ENCODE peak calls at places on chromosomes 1 and 21, in five cellular contexts. X is left ventricle myocardium inferior, C is GM13977, L is GM10248, Y is GM12878. A is an unnamed sample.

GRCh38 chr1:198678301-198678836 is 39.5 kb downstream of the PTPRC start:
- DNase-seq in Y (no peak), X (no peak), C (no peak), L (no peak), A (no peak)

GRCh38 chr1:224542783-224543440 is 73.2 kb upstream of the CNIH3 start:
- DNase-seq in X (no peak), C (no peak), L (no peak), Y (no peak), A (no peak)

GRCh38 chr1:118990513-118991131 is 2.5 kb upstream of the TBX15 start:
- DNase-seq in L (no peak), X (no peak), C (no peak), Y (no peak), A (no peak)

GRCh38 chr1:175317309-175317708 is 124.7 kb upstream of the KIAA0040 start:
- DNase-seq in C (no peak), L (no peak), Y (no peak), X (no peak), A (no peak)

GRCh38 chr21:38955495-38955894 is 149.8 kb downstream of the ETS2 start:
- DNase-seq in L (no peak), Y (no peak), C (no peak), X (peak), A (no peak)

GRCh38 chr1:83632906-83633305 is 366.0 kb downstream of the TTLL7 start:
- DNase-seq in C (no peak), X (no peak), Y (no peak), L (no peak), A (no peak)

GRCh38 chr1:235047331-235047871 is 81.2 kb downstream of the TOMM20 start:
- DNase-seq in X (no peak), C (no peak), Y (no peak), L (no peak), A (peak)

GRCh38 chr1:30271401-30272287 is 451.7 kb downstream of the MATN1 start:
- DNase-seq in X (no peak), L (no peak), C (no peak), Y (no peak), A (no peak)

GRCh38 chr1:11078631-11079030 is 18.8 kb upstream of the SRM start:
- DNase-seq in Y (no peak), L (no peak), C (no peak), X (no peak), A (peak)

GRCh38 chr1:43367026-43367903 is 546 bp downstream of the ELOVL1 start:
- DNase-seq in X (peak), Y (no peak), C (peak), L (peak), A (peak)

GRCh38 chr1:66351474-66351873 is 182.5 kb upstream of the SGIP1 start:
- DNase-seq in C (no peak), L (no peak), Y (no peak), X (no peak), A (no peak)
- TF ChIP-seq CTCF in C (no peak), L (no peak), Y (no peak), X (no peak), A (no peak)

DNA sequence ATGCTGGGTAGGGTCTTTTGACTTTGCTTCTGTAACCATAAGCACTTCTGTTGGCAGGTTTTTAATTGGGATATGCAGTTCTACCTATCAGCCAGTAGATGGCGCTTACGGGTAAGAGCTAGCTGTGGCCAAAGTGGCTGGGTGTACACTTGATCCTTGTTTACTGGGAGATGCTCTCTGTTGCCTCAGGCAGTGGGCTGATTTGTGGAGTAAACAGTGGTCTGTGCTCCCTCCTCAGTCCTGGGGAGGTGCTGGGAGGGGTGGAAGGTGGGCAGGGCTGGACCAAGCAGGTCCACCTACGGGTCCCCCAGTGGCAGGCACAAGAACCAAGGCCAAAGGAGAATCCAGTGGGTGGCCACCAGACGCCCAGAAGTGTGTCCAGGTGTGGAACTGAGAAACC is 43.4 kb downstream of the RALGPS2 start:
- DNase-seq in Y (no peak), C (peak), L (peak), X (no peak), A (peak)
- TF ChIP-seq CTCF in Y (peak), C (peak), L (peak), X (peak), A (peak)

GRCh38 chr1:87117761-87118160 is 203.3 kb downstream of the HS2ST1 start:
- DNase-seq in Y (no peak), X (no peak), C (no peak), L (no peak), A (no peak)

GRCh38 chr1:87121732-87122163 is 206.9 kb upstream of the LMO4 start:
- DNase-seq in L (no peak), C (no peak), X (no peak), Y (no peak), A (no peak)

GRCh38 chr1:87123610-87124009 is 205.1 kb upstream of the LMO4 start:
- DNase-seq in X (no peak), Y (no peak), L (no peak), C (no peak), A (no peak)

GRCh38 chr1:87119741-87120140 is 205.3 kb downstream of the HS2ST1 start:
- DNase-seq in X (no peak), Y (no peak), L (no peak), C (no peak), A (no peak)

DNA sequence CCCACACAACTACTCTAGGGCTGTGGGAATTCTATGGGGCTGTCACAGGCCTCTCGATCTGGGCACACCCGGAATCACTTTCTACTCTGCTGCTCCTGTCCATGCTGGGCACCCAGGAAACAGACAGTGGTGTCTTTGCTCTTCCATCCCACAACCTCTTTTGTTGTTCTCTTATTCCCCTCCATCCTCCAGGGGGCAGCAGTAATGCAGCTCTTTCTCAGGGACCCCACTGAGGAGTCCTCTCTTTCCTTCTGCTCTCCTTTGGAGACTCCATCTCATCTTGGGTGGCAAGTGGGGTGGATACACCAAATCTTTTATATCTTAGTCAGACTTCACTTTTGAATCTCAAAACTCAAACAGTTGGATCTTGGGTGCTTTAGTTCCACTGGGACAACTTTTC is 206.3 kb downstream of the HS2ST1 start:
- DNase-seq in C (no peak), X (no peak), L (no peak), Y (no peak), A (no peak)
- TF ChIP-seq CTCF in C (peak), X (no peak), L (peak), Y (peak), A (peak)

DNA sequence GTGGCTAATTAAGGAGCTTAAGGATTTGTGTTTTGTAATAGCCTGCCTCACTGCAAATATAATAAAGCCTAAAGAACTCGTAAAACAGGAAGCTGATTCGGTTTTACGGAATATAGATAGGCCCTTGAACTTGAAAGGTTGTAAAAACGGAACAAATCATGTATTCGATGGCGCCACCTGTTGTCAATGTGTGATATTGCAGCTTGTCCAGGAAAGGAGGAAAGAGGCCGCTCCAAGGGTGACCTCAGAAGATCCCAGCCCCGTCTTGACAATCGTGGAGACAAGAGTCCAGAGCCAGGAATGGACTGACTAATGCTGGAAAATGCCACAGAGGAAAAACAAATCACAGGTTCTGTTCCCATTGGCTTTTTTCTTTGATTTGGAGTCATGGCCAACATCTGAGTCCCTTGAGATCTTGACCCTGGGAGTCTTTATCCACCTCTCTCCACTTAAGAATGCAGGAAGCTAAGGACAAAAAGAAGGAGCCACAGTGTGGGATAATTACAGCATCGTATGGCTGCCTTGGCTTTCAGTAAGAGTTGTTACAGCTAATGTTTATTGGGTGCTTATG is 7.0 kb upstream of the IGSF21 start:
- DNase-seq in X (peak), Y (peak), C (peak), L (peak), A (peak)
- TF ChIP-seq CTCF in X (peak), Y (peak), C (peak), L (peak), A (peak)

DNA sequence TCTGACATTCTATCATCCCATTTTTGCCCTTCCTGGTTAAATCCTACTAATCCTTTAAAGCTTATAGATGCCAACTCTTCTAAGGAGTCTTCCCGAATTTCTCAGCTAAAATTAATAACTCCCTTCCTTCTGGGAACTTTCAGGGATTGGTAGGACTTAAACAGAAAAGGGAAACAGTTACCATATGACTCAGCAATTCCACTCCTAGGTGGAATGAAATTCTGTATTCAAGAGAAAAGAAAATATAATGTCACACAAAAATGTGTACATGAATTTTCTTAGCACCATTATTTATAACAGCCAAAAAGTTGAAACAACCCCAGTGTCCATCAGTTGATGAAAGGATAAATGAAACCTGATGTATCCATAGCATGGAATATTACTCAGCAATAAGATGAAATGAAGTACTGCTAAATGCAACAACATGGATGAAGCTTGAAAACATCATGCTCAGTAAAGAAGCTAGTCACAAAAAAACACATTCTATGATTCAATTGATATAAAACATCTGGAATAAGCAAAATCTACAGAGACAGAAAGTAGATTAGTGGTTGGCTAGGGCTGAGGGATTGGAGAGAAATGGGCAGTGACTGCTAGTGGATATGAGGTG is 15.4 kb downstream of the EEIG2 start:
- DNase-seq in L (no peak), C (no peak), X (no peak), Y (no peak), A (no peak)
- TF ChIP-seq CTCF in L (no peak), C (no peak), X (no peak), Y (no peak), A (no peak)

GRCh38 chr1:225572422-225572821 is 80.5 kb downstream of the ENAH start:
- DNase-seq in C (no peak), L (no peak), X (no peak), Y (no peak), A (no peak)
- TF ChIP-seq CTCF in C (no peak), L (no peak), X (peak), Y (no peak), A (no peak)

GRCh38 chr1:60875139-60875538 is 207.2 kb upstream of the NFIA start:
- DNase-seq in Y (no peak), C (no peak), X (no peak), L (no peak), A (no peak)

GRCh38 chr1:60877376-60877775 is 205.0 kb upstream of the NFIA start:
- DNase-seq in C (no peak), X (no peak), Y (no peak), L (no peak), A (no peak)

GRCh38 chr1:60878323-60878722 is 204.0 kb upstream of the NFIA start:
- DNase-seq in C (no peak), Y (no peak), X (no peak), L (no peak), A (no peak)

GRCh38 chr1:60874703-60875102 is 207.7 kb upstream of the NFIA start:
- DNase-seq in Y (no peak), C (no peak), X (no peak), L (no peak), A (no peak)

DNA sequence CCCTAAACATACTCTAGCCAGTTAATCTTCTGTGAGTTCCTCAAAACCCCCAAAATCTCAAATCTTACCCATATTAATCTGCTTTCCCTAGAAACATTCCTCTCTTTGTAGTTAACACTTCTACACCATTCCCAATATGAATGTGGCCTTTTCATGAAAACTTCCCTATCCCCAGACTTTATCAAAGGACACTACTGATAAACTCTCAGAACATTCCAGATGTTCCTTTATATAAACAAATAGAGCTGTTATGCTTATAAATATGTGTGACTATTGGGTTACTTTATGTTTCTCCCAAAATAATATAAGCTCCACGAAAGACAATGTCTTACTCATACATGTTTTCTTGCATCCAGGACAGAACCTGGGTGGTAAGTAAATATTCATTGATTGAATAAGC is 205.4 kb upstream of the NFIA start:
- DNase-seq in Y (no peak), X (no peak), L (no peak), C (no peak), A (no peak)
- TF ChIP-seq CTCF in Y (no peak), X (no peak), L (no peak), C (no peak), A (no peak)

GRCh38 chr21:40840441-40840840 is 6.5 kb downstream of the DSCAM start:
- DNase-seq in Y (no peak), L (no peak), C (no peak), X (no peak), A (no peak)

GRCh38 chr21:40839551-40839950 is 7.4 kb downstream of the DSCAM start:
- DNase-seq in Y (no peak), X (no peak), C (no peak), L (no peak), A (no peak)

GRCh38 chr21:40842197-40842552 is 4.8 kb downstream of the DSCAM start:
- DNase-seq in L (no peak), X (no peak), Y (no peak), C (no peak), A (no peak)

GRCh38 chr21:40844935-40845334 is 2.0 kb downstream of the DSCAM start:
- DNase-seq in C (no peak), L (no peak), X (no peak), Y (no peak), A (no peak)

DNA sequence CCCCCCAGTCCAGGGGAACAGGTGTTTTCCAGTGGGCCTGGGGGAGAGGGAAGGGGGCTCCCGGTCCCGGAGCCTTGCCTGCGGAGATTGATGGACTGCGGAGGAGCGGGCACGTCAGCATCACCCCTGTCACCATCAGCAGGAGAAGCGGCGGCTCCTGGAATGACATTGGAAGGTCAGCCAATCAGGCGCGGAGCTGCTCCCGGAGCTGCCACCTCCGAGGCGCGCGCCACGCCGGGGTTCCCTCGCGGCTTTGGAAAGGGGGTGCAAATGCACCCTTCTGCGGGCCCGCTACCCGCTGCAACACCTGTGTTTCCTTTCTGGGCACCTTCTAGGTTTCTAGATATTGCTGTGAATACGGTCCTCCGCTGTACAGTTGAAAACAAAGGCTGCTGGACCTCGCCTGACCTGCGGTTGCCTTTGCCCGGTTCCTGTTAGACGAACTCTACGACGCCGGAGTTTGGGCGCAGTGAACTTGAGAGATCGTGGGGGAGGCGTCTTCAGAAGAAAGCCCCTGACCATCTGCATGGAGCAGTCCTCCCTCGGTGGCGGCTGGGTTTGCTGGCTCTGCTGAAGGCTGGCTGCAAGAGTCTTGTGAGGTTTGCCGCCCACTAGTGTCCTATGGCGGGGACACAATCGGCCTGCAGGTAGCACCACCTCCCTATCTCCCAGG is 5.3 kb downstream of the DSCAM start:
- DNase-seq in X (peak), Y (no peak), L (no peak), C (no peak), A (no peak)
- TF ChIP-seq CTCF in X (peak), Y (no peak), L (no peak), C (no peak), A (no peak)

GRCh38 chr1:94049791-94050190 is 71.2 kb downstream of the ABCA4 start:
- DNase-seq in X (no peak), Y (no peak), C (no peak), L (no peak), A (no peak)

GRCh38 chr1:94048413-94049164 is 72.4 kb downstream of the ABCA4 start:
- DNase-seq in L (no peak), X (no peak), Y (no peak), C (no peak), A (no peak)

GRCh38 chr1:94050263-94050662 is 70.7 kb downstream of the ABCA4 start:
- DNase-seq in L (no peak), X (no peak), C (no peak), Y (no peak), A (no peak)

GRCh38 chr1:94047914-94048313 is 73.0 kb downstream of the ABCA4 start:
- DNase-seq in X (no peak), C (no peak), L (no peak), Y (no peak), A (no peak)

GRCh38 chr1:94050675-94051074 is 70.3 kb downstream of the ABCA4 start:
- DNase-seq in C (no peak), L (no peak), Y (no peak), X (no peak), A (no peak)
- TF ChIP-seq CTCF in C (no peak), L (no peak), Y (no peak), X (no peak), A (no peak)